ENCODE peak calls at places on chromosome 18, in five cellular contexts. T is breast epithelium, K is heart left ventricle, E is sigmoid colon, B is uterus. U is an unnamed sample.
A peak's percentile ranks its signal among the peaks of the same experiment; 100 is the strongest.

GRCh38 chr18:75377258-75377657 is 50.2 kb downstream of the SMIM21 start:
- DNase-seq in K (no peak), T (no peak), E (no peak), B (no peak), U (no peak)

GRCh38 chr18:8351173-8351572 is 258.1 kb upstream of the RAB12 start:
- DNase-seq in B (no peak), E (no peak), K (no peak), T (no peak), U (no peak)

GRCh38 chr18:77057043-77057442 is 75.5 kb downstream of the MBP start:
- DNase-seq in B (no peak), T (no peak), K (peak; percentile 49), E (no peak), U (no peak)

GRCh38 chr18:10193446-10193845 is 261.0 kb upstream of the APCDD1 start:
- DNase-seq in E (no peak), B (no peak), T (no peak), K (no peak), U (no peak)

GRCh38 chr18:27723168-27723567 is 453.8 kb downstream of the CDH2 start:
- DNase-seq in E (no peak), K (no peak), B (no peak), T (no peak), U (no peak)

GRCh38 chr18:75041586-75041985 is 167.4 kb downstream of the PTGR3 start:
- DNase-seq in T (no peak), B (no peak), E (no peak), K (no peak), U (peak; percentile 13)

GRCh38 chr18:38481576-38481975 is 916.0 kb upstream of the CELF4 start:
- DNase-seq in E (no peak), T (no peak), K (no peak), B (no peak), U (no peak)

GRCh38 chr18:34866739-34867138 is 156.6 kb downstream of the DTNA start:
- DNase-seq in T (no peak), B (no peak), E (no peak), K (no peak), U (peak; percentile 27)

GRCh38 chr18:79494936-79495335 is 99.2 kb downstream of the NFATC1 start:
- DNase-seq in K (no peak), E (peak; percentile 61), B (peak; percentile 11), T (peak; percentile 2), U (no peak)

GRCh38 chr18:75209952-75210261 is 690 bp upstream of the TSHZ1 start:
- DNase-seq in B (no peak), E (no peak), T (no peak), K (no peak), U (peak; percentile 76)

GRCh38 chr18:64474279-64474678 is 325.4 kb upstream of the LINC00305 start:
- DNase-seq in T (no peak), B (no peak), E (no peak), K (no peak), U (no peak)

DNA sequence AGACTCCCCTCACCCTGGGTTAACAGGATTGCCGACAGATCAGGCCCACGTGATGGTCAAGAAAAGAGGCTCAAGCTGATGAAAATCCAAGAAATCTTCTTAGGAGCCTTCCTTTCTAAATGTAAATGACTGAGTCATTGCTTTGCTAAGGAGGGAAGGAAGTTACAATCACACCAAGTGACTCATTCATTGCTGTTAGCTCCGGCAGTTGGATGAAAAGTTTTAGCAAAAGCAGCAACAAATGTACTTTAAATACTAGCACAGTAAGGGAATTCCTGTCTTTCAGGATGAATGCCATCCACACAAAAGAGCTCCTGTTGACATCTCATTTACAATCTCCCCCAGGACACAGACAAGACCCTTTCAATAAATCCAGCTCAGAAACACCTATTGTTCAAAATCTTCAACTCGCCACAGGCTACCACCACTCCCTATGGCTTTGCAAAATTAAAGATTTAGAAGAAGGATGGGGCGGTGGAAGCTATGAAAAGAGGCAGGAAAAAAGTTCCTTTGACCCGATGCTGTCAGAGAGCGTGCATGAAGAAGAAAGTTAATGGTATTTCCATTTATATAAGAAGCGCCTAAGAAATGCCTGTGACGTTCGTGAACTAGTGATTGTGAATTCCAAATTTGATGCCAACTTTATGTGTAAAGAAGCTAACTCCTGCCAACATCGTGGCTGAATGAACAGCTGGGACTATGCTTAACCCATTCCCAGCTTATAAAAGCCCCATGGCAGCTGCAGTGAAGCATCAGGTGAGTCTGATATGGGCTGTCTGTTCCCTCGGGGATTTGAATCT is 153.7 kb downstream of the TGIF1 start:
- DNase-seq in T (no peak), K (no peak), E (peak; percentile 71), B (no peak), U (peak; percentile 96)
- TF ChIP-seq POLR2A in T (no peak), K (peak; percentile 29), E (no peak), B (peak; percentile 31), U (peak; percentile 76)

DNA sequence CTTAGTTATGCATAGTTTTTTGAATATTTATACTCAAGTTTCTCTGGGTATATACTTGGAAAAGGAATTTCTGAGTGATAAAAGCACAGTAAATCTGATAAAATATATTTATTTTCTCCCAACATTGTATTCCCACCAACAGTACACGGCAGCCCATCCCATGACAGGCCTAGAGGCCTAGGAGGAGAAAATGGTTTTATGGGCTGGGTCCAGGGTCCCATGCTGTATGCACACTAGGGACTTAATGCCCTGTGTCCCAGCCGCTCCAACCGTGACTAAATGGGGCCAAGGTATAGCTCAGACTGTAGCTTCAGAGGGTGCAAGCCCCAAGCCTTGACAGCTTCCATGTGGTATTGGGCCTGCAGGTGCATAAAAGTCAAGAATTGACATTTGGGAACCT is 1007.7 kb downstream of the DSC3 start:
- DNase-seq in K (no peak), E (no peak), B (no peak), T (no peak), U (no peak)
- TF ChIP-seq POLR2A in K (no peak), E (no peak), B (no peak), T (no peak), U (no peak)

DNA sequence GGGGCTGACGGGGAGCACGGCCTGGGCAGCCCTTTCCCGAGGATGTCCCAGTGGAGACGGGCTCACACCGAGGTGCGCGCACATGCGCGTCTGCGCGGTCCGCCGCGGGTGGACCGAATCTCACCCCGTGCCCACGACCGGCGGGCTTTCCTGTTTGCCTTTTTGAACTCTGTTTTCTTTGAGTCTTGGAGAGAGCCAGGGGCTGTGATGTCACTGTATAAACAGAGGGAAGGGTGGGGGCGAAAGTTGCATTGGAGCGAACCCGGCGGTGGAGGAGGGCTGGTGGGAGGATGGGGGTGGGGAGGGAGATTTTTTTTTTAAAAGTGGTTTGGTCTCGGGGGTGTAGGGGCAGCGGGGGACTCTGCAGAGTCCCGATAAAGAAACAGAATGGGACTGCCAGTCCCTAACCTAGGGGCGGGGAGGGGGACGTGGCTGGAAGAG is 141.2 kb upstream of the CTAGE1 start:
- DNase-seq in B (peak; percentile 65), E (peak; percentile 66), K (peak; percentile 79), T (peak; percentile 52), U (no peak)
- TF ChIP-seq POLR2A in B (no peak), E (no peak), K (peak; percentile 27), T (no peak), U (no peak)

GRCh38 chr18:48950536-48951447 is at the start of gene SMAD7:
- DNase-seq in E (no peak), K (no peak), T (no peak), B (no peak), U (no peak)

GRCh38 chr18:48953096-48953706 is 2.4 kb upstream of the SMAD7 start:
- DNase-seq in E (no peak), K (no peak), T (no peak), B (no peak), U (no peak)

GRCh38 chr18:48952287-48953095 is 1.7 kb upstream of the SMAD7 start:
- DNase-seq in K (peak; percentile 88), B (peak; percentile 85), E (peak; percentile 91), T (peak; percentile 77), U (peak; percentile 29)

GRCh38 chr18:48949606-48950535 is 894 bp downstream of the SMAD7 start:
- DNase-seq in B (no peak), E (no peak), K (no peak), T (no peak), U (peak; percentile 31)

DNA sequence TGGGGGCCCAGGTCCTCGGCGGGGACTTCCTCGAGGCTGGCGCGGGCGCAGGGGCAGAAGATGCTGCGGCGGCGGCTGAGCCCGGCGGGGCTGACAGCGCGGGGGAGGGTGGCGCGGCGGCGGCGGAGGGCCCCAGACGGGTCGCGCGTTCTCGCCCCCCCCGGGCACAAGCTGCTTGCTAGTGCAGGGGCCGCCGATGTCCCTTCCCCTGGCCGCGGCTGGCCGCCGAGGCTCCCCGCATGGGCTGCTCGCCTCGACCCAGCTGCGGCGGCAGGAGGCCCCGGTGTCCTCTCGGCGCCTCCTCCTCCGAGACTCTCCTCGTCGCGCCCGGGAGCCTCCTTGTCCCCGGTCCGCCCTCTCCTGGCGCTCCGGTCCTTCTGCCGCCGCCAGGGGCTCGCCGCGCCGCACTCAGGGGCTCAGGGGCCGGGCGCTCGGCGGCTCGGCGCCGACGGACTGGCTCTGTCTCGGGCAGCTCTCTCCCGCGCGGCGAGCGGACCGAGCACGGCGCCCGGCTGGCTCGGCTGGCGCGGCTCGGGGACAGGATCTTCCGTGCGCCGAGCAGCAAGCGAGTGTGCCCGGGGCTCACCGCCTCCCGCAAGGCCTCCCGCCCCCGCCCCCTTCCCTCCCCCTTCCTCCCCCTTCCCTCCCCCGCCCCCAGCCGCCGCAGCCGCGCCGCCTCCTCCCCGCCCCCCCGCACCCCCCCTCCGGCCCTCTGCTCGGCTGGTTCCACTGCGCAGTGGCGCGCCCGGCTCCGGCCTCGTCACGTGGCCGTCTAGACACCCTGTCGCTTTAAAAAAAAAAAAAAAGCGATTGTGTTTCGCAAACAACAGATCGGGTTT is 902 bp upstream of the SMAD7 start:
- DNase-seq in B (peak; percentile 86), T (peak; percentile 87), K (peak; percentile 91), E (peak; percentile 95), U (peak; percentile 59)
- TF ChIP-seq POLR2A in B (peak; percentile 63), T (no peak), K (peak; percentile 87), E (peak; percentile 15), U (no peak)

GRCh38 chr18:48163184-48164095 is 233.0 kb upstream of the SMAD2 start:
- DNase-seq in K (no peak), T (no peak), E (no peak), B (no peak), U (no peak)

GRCh38 chr18:48160622-48161021 is 230.2 kb upstream of the SMAD2 start:
- DNase-seq in K (no peak), T (no peak), E (no peak), B (no peak), U (no peak)

GRCh38 chr18:48159816-48160215 is 229.4 kb upstream of the SMAD2 start:
- DNase-seq in E (no peak), B (no peak), K (no peak), T (no peak), U (no peak)

GRCh38 chr18:48161911-48162698 is 231.6 kb upstream of the SMAD2 start:
- DNase-seq in T (no peak), K (no peak), B (no peak), E (peak; percentile 72), U (no peak)

DNA sequence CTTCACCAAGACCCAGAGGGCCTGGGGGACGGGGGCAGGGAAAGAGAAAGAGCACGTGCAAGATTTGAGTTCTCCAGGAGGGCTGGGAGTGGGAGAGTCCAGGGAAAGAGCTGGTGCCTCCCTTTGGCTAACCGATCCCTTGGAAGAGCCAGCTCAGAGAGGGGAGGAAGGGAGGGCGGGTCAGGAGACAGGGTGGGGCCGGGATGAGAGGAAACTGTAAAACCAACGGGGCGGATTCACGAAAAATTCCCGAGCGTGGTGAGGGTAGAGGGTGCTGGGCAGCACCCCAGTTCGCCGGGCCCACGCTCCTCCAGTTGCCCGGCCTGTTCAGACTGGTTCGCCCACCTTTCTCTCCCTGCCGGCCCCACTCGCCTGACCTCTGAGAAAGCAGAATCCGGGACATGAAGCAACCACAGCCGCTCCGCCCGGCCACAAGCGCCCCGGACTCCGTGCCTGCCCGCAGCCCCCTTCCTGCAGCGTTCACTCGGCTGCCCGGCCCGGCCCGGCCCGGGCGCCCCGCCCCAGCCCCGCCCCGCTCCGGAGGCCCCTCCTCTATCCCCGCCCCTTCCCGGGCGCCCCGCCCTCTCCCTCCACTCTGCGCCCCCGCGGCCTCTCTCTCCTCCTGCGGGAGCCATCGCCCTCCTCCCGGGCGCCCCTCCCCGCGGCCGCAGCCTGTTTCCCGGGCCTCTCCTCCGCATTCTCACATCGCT is 230.9 kb upstream of the SMAD2 start:
- DNase-seq in B (peak; percentile 91), T (peak; percentile 85), E (peak; percentile 91), K (peak; percentile 88), U (peak; percentile 55)
- TF ChIP-seq POLR2A in B (no peak), T (no peak), E (no peak), K (peak; percentile 52), U (no peak)

U was measured in erythroblast.